ENCODE peak calls at places on chromosomes 4 and X, in nine cellular contexts. U is stimulated activated CD8-positive, alpha-beta memory T cell treated with anti-CD3 and anti-CD28 coated beads, Interleukin-4, amount 100 ng/mL, for 4 hours; B is GM04504; Y is activated CD4-positive, alpha-beta T cell treated with anti-CD3 and anti-CD28 coated beads, Interleukin-2, amount 50 U/mL, for 1 hour; A is GM06990; M is left ventricle myocardium inferior; I is natural killer cell; F is HS-5; P is activated T-cell treated with anti-CD3 and anti-CD28 coated beads for 1 hour. R is an unnamed sample.

GRCh38 chrX:55118574-55118973 is 29.8 kb downstream of the PAGE2 start:
- DNase-seq in U (no peak), B (no peak), Y (no peak), A (no peak), M (no peak), I (no peak), F (no peak), P (no peak), R (no peak)

GRCh38 chr4:1216869-1217294 is 32.0 kb downstream of the CTBP1 start:
- DNase-seq in U (peak), B (no peak), Y (peak), A (peak), M (no peak), I (peak), F (no peak), P (peak), R (no peak)

GRCh38 chrX:37361596-37361995 is 12.4 kb downstream of the PRRG1 start:
- DNase-seq in U (no peak), B (no peak), Y (no peak), A (no peak), M (no peak), I (no peak), F (no peak), P (no peak), R (no peak)

GRCh38 chrX:2469196-2469685 is 31.5 kb downstream of the DHRSX start:
- DNase-seq in U (no peak), B (no peak), Y (no peak), A (no peak), M (no peak), I (no peak), F (no peak), P (no peak), R (no peak)

GRCh38 chr4:145937990-145938611 is 522 bp downstream of the ZNF827 start:
- DNase-seq in U (no peak), B (no peak), Y (peak), A (peak), M (no peak), I (peak), F (no peak), P (no peak), R (peak)

GRCh38 chrX:46913710-46914109 is 1.5 kb downstream of the JADE3 start:
- DNase-seq in U (no peak), B (no peak), Y (no peak), A (no peak), M (no peak), I (no peak), F (no peak), P (no peak), R (no peak)

GRCh38 chrX:25144043-25144940 is 128.5 kb upstream of the ARX start:
- DNase-seq in U (no peak), B (peak), Y (peak), A (no peak), M (peak), I (peak), F (no peak), P (peak), R (peak)

GRCh38 chrX:39726810-39727209 is 370.9 kb downstream of the BCOR start:
- DNase-seq in U (no peak), B (peak), Y (no peak), A (no peak), M (peak), I (no peak), F (no peak), P (no peak), R (peak)

GRCh38 chr4:141215972-141216761 is 4.5 kb upstream of the ZNF330 start:
- DNase-seq in U (no peak), B (no peak), Y (no peak), A (no peak), M (no peak), I (no peak), F (no peak), P (no peak), R (no peak)

GRCh38 chrX:81336455-81337144 is 134.7 kb downstream of the SH3BGRL start:
- DNase-seq in U (no peak), B (no peak), Y (no peak), A (no peak), M (no peak), I (no peak), F (no peak), P (no peak), R (no peak)

GRCh38 chr4:3704669-3705068 is 61.5 kb upstream of the ADRA2C start:
- DNase-seq in U (no peak), B (no peak), Y (no peak), A (no peak), M (peak), I (no peak), F (no peak), P (no peak), R (no peak)

GRCh38 chr4:105189855-105190650 is 43.4 kb downstream of the TET2 start:
- DNase-seq in U (no peak), B (no peak), Y (no peak), A (no peak), M (no peak), I (no peak), F (no peak), P (no peak), R (no peak)